ENCODE peak calls at places on chromosomes 4 and X, in seven cellular contexts. One of them, this sample, is unnamed.

GRCh38 chr4:67886281-67886680 is 2.5 kb upstream of the TMPRSS11D start:
- DNase-seq in mucosa of descending colon: no peak
- DNase-seq in fibroblast of lung: peak
- DNase-seq in neural progenitor cell: no peak
- DNase-seq in fibroblast of the aortic adventitia: peak
- DNase-seq in astrocyte of the spinal cord: peak
- DNase-seq in H1: no peak
- DNase-seq in this sample: no peak

GRCh38 chr4:121957266-121957665 is 5.4 kb upstream of the TRPC3 start:
- DNase-seq in mucosa of descending colon: no peak
- DNase-seq in fibroblast of lung: no peak
- DNase-seq in neural progenitor cell: no peak
- DNase-seq in fibroblast of the aortic adventitia: no peak
- DNase-seq in astrocyte of the spinal cord: no peak
- DNase-seq in H1: no peak
- DNase-seq in this sample: no peak

GRCh38 chr4:2332976-2333319 is 71.0 kb upstream of the MXD4 start:
- DNase-seq in mucosa of descending colon: no peak
- DNase-seq in fibroblast of lung: no peak
- DNase-seq in neural progenitor cell: no peak
- DNase-seq in fibroblast of the aortic adventitia: no peak
- DNase-seq in astrocyte of the spinal cord: no peak
- DNase-seq in H1: no peak
- DNase-seq in this sample: no peak

GRCh38 chr4:9989918-9990635 is 31.2 kb downstream of the SLC2A9 start:
- DNase-seq in mucosa of descending colon: no peak
- DNase-seq in fibroblast of lung: no peak
- DNase-seq in neural progenitor cell: no peak
- DNase-seq in fibroblast of the aortic adventitia: no peak
- DNase-seq in astrocyte of the spinal cord: no peak
- DNase-seq in H1: no peak
- DNase-seq in this sample: no peak

GRCh38 chr4:151407466-151408379 is 1.3 kb upstream of the FHIP1A start:
- DNase-seq in mucosa of descending colon: peak
- DNase-seq in fibroblast of lung: peak
- DNase-seq in neural progenitor cell: peak
- DNase-seq in fibroblast of the aortic adventitia: no peak
- DNase-seq in astrocyte of the spinal cord: peak
- DNase-seq in H1: no peak
- DNase-seq in this sample: no peak

GRCh38 chr4:5757536-5757935 is 46.5 kb downstream of the EVC start:
- DNase-seq in mucosa of descending colon: no peak
- DNase-seq in fibroblast of lung: no peak
- DNase-seq in neural progenitor cell: no peak
- DNase-seq in fibroblast of the aortic adventitia: peak
- DNase-seq in astrocyte of the spinal cord: no peak
- DNase-seq in H1: no peak
- DNase-seq in this sample: peak

GRCh38 chr4:41256740-41257256 is at the start of gene UCHL1:
- DNase-seq in mucosa of descending colon: peak
- DNase-seq in fibroblast of lung: peak
- DNase-seq in neural progenitor cell: peak
- DNase-seq in fibroblast of the aortic adventitia: peak
- DNase-seq in astrocyte of the spinal cord: peak
- DNase-seq in H1: peak
- DNase-seq in this sample: peak

GRCh38 chrX:48989483-48989882 is 12.6 kb downstream of the GRIPAP1 start:
- DNase-seq in mucosa of descending colon: no peak
- DNase-seq in fibroblast of lung: no peak
- DNase-seq in neural progenitor cell: no peak
- DNase-seq in fibroblast of the aortic adventitia: no peak
- DNase-seq in astrocyte of the spinal cord: no peak
- DNase-seq in H1: no peak
- DNase-seq in this sample: no peak

GRCh38 chr4:133152801-133153526 is 3.9 kb downstream of the PCDH10 start:
- DNase-seq in mucosa of descending colon: no peak
- DNase-seq in fibroblast of lung: peak
- DNase-seq in neural progenitor cell: peak
- DNase-seq in fibroblast of the aortic adventitia: no peak
- DNase-seq in astrocyte of the spinal cord: peak
- DNase-seq in H1: no peak
- DNase-seq in this sample: no peak

GRCh38 chr4:39892988-39893692 is 84.6 kb downstream of the PDS5A start:
- DNase-seq in mucosa of descending colon: no peak
- DNase-seq in fibroblast of lung: no peak
- DNase-seq in neural progenitor cell: no peak
- DNase-seq in fibroblast of the aortic adventitia: no peak
- DNase-seq in astrocyte of the spinal cord: no peak
- DNase-seq in H1: no peak
- DNase-seq in this sample: no peak

GRCh38 chr4:156594619-156595018 is 377.0 kb downstream of the PDGFC start:
- DNase-seq in mucosa of descending colon: peak
- DNase-seq in fibroblast of lung: peak
- DNase-seq in neural progenitor cell: no peak
- DNase-seq in fibroblast of the aortic adventitia: peak
- DNase-seq in astrocyte of the spinal cord: no peak
- DNase-seq in H1: no peak
- DNase-seq in this sample: peak

GRCh38 chrX:47148946-47149345 is 3.9 kb downstream of the RBM10 start:
- DNase-seq in mucosa of descending colon: no peak
- DNase-seq in fibroblast of lung: no peak
- DNase-seq in neural progenitor cell: no peak
- DNase-seq in fibroblast of the aortic adventitia: no peak
- DNase-seq in astrocyte of the spinal cord: no peak
- DNase-seq in H1: no peak
- DNase-seq in this sample: no peak

GRCh38 chrX:108156082-108156481 is 64.5 kb downstream of the ATG4A start:
- DNase-seq in mucosa of descending colon: no peak
- DNase-seq in fibroblast of lung: no peak
- DNase-seq in neural progenitor cell: no peak
- DNase-seq in fibroblast of the aortic adventitia: no peak
- DNase-seq in astrocyte of the spinal cord: no peak
- DNase-seq in H1: no peak
- DNase-seq in this sample: no peak

GRCh38 chrX:56499372-56499771 is 64.1 kb upstream of the UBQLN2 start:
- DNase-seq in mucosa of descending colon: no peak
- DNase-seq in fibroblast of lung: no peak
- DNase-seq in neural progenitor cell: no peak
- DNase-seq in fibroblast of the aortic adventitia: no peak
- DNase-seq in astrocyte of the spinal cord: no peak
- DNase-seq in H1: no peak
- DNase-seq in this sample: no peak

GRCh38 chr4:16315451-16315850 is 89.2 kb upstream of the TAPT1 start:
- DNase-seq in mucosa of descending colon: no peak
- DNase-seq in fibroblast of lung: no peak
- DNase-seq in neural progenitor cell: no peak
- DNase-seq in fibroblast of the aortic adventitia: no peak
- DNase-seq in astrocyte of the spinal cord: no peak
- DNase-seq in H1: no peak
- DNase-seq in this sample: no peak

GRCh38 chr4:53686521-53686920 is 95.2 kb upstream of the LNX1 start:
- DNase-seq in mucosa of descending colon: no peak
- DNase-seq in fibroblast of lung: peak
- DNase-seq in neural progenitor cell: no peak
- DNase-seq in fibroblast of the aortic adventitia: no peak
- DNase-seq in astrocyte of the spinal cord: peak
- DNase-seq in H1: no peak
- DNase-seq in this sample: peak

GRCh38 chrX:2502668-2503519 is 2.1 kb upstream of the DHRSX start:
- DNase-seq in mucosa of descending colon: no peak
- DNase-seq in fibroblast of lung: no peak
- DNase-seq in neural progenitor cell: no peak
- DNase-seq in fibroblast of the aortic adventitia: peak
- DNase-seq in astrocyte of the spinal cord: no peak
- DNase-seq in H1: no peak
- DNase-seq in this sample: no peak

DNA sequence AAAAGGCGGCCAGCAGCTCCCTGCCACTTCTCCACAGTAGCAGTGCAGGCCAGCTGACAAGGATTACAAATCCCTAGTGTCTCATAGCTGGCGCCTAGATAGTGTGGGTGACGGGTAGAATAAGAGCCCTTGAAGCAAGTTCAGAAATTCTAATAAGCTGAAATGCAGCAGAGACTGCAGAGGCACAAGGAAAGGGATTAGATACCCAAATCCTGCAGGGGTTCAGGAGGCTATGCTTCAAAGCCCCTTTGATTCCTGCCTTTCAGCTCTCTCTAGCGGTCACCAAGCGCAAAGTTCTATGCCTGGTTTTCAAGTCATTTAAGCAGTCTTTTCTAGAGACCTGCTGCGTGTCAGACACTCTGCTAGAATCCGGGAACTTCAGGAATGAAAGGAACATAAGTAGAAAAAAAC is 79.2 kb downstream of the RLIM start:
- DNase-seq in mucosa of descending colon: no peak
- DNase-seq in fibroblast of lung: peak
- DNase-seq in neural progenitor cell: peak
- DNase-seq in fibroblast of the aortic adventitia: peak
- DNase-seq in astrocyte of the spinal cord: peak
- DNase-seq in H1: no peak
- DNase-seq in this sample: peak
- H3K4me3 ChIP-seq in mucosa of descending colon: no peak
- H3K4me3 ChIP-seq in fibroblast of lung: peak
- H3K4me3 ChIP-seq in neural progenitor cell: peak
- H3K4me3 ChIP-seq in fibroblast of the aortic adventitia: no peak
- H3K4me3 ChIP-seq in astrocyte of the spinal cord: peak
- H3K4me3 ChIP-seq in H1: peak
- H3K4me3 ChIP-seq in this sample: peak

GRCh38 chr4:3419836-3420605 is 21.7 kb upstream of the HGFAC start:
- DNase-seq in mucosa of descending colon: peak
- DNase-seq in fibroblast of lung: no peak
- DNase-seq in neural progenitor cell: no peak
- DNase-seq in fibroblast of the aortic adventitia: no peak
- DNase-seq in astrocyte of the spinal cord: no peak
- DNase-seq in H1: no peak
- DNase-seq in this sample: no peak

GRCh38 chr4:3417448-3417847 is 24.3 kb upstream of the HGFAC start:
- DNase-seq in mucosa of descending colon: no peak
- DNase-seq in fibroblast of lung: no peak
- DNase-seq in neural progenitor cell: no peak
- DNase-seq in fibroblast of the aortic adventitia: no peak
- DNase-seq in astrocyte of the spinal cord: no peak
- DNase-seq in H1: no peak
- DNase-seq in this sample: no peak

GRCh38 chr4:3416821-3417221 is 24.9 kb upstream of the HGFAC start:
- DNase-seq in mucosa of descending colon: no peak
- DNase-seq in fibroblast of lung: no peak
- DNase-seq in neural progenitor cell: no peak
- DNase-seq in fibroblast of the aortic adventitia: no peak
- DNase-seq in astrocyte of the spinal cord: no peak
- DNase-seq in H1: no peak
- DNase-seq in this sample: no peak

GRCh38 chr4:3416270-3416669 is 25.5 kb upstream of the HGFAC start:
- DNase-seq in mucosa of descending colon: no peak
- DNase-seq in fibroblast of lung: no peak
- DNase-seq in neural progenitor cell: no peak
- DNase-seq in fibroblast of the aortic adventitia: no peak
- DNase-seq in astrocyte of the spinal cord: no peak
- DNase-seq in H1: no peak
- DNase-seq in this sample: no peak

GRCh38 chr4:3418029-3418762 is 23.6 kb upstream of the HGFAC start:
- DNase-seq in mucosa of descending colon: peak
- DNase-seq in fibroblast of lung: no peak
- DNase-seq in neural progenitor cell: no peak
- DNase-seq in fibroblast of the aortic adventitia: no peak
- DNase-seq in astrocyte of the spinal cord: no peak
- DNase-seq in H1: no peak
- DNase-seq in this sample: no peak
- TF ChIP-seq CTCF in mucosa of descending colon: no peak
- TF ChIP-seq CTCF in fibroblast of lung: no peak
- TF ChIP-seq CTCF in neural progenitor cell: peak
- TF ChIP-seq CTCF in fibroblast of the aortic adventitia: no peak
- TF ChIP-seq CTCF in astrocyte of the spinal cord: peak
- TF ChIP-seq CTCF in H1: peak
- TF ChIP-seq CTCF in this sample: no peak

DNA sequence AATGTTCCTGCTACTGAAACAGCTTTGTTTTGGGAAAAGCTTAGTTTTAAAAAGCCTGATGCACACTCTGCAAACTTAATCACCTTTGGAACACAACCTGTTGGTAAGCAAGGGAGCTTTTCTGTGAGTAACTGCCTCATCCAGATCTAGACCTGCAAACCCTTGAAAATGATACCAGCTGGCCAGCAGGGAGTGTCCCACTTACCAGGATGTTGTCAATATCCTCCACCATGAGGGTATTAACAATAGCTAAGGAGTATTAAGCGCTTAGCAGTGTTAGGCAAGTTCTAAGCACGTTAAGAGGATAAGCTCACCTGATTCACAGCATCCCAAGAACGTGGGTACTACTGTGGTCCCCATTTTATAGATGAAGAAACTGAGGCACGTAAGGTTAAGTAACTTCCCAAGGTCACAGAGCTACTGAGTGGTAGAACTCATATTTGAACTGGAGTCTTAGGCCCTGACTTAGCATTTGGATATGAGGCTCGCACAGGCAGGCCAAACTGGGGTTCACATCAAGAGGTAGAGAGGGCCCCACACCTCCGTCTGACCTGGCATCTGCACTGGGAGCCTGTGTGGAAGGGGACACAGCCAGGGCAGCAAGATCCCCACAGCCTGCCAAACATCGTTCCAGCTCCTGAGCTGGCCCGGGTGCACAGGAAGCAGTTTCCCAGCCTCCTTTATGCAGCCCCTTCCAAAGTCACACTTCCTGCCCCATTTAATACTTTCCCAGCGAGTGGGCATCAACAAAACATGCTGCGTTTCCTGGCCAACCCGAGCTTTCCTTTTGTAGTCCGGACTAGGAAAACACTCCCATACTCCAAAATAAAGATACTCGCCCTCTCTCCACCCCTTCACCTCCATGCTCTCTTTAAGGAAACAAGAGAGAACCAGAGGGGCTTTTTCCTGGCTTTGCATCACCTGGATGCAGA is 32.6 kb downstream of the IRF2 start:
- DNase-seq in mucosa of descending colon: no peak
- DNase-seq in fibroblast of lung: no peak
- DNase-seq in neural progenitor cell: no peak
- DNase-seq in fibroblast of the aortic adventitia: no peak
- DNase-seq in astrocyte of the spinal cord: peak
- DNase-seq in H1: no peak
- DNase-seq in this sample: peak
- H3K4me3 ChIP-seq in mucosa of descending colon: no peak
- H3K4me3 ChIP-seq in fibroblast of lung: no peak
- H3K4me3 ChIP-seq in neural progenitor cell: no peak
- H3K4me3 ChIP-seq in fibroblast of the aortic adventitia: no peak
- H3K4me3 ChIP-seq in astrocyte of the spinal cord: no peak
- H3K4me3 ChIP-seq in H1: no peak
- H3K4me3 ChIP-seq in this sample: no peak

DNA sequence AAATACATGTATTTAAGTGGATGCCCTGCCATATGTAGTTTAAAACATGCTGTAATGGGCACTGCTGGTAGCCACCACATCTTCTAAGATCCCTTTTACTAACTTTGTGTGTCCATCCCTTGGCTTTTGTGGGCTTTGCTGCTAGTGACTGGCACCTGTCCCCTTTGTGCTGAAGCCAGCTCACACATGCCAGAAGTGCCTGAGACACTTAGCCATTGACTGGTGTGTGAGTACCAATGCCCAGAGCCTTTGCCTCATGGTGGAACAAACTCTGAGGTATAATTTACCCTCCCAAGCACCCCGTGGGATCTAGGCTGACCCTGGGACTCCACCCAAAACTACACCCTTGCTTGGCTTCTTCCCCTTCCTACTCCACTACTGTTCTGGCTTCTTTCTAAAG is 33.0 kb downstream of the ARHGAP6 start:
- DNase-seq in mucosa of descending colon: no peak
- DNase-seq in fibroblast of lung: no peak
- DNase-seq in neural progenitor cell: peak
- DNase-seq in fibroblast of the aortic adventitia: no peak
- DNase-seq in astrocyte of the spinal cord: no peak
- DNase-seq in H1: no peak
- DNase-seq in this sample: no peak
- TF ChIP-seq CTCF in mucosa of descending colon: no peak
- TF ChIP-seq CTCF in fibroblast of lung: no peak
- TF ChIP-seq CTCF in neural progenitor cell: no peak
- TF ChIP-seq CTCF in fibroblast of the aortic adventitia: no peak
- TF ChIP-seq CTCF in astrocyte of the spinal cord: no peak
- TF ChIP-seq CTCF in H1: no peak
- TF ChIP-seq CTCF in this sample: no peak